ENCODE peak calls at places on chromosomes 12 and 14, in six cellular contexts. K is cardiac fibroblast, S is fibroblast of pulmonary artery, R is left ventricle myocardium inferior, A is right atrium auricular region, P is upper lobe of left lung. I is an unnamed sample.

GRCh38 chr14:51860836-51861583 is 598 bp downstream of the GNG2 start:
- DNase-seq in K (peak; percentile 32), S (peak; percentile 32), R (no peak), A (no peak), P (no peak), I (peak; percentile 59)

GRCh38 chr12:119744900-119745606 is 77.1 kb downstream of the PRKAB1 start:
- DNase-seq in K (no peak), S (no peak), R (no peak), A (no peak), P (no peak), I (no peak)

GRCh38 chr12:96308881-96309280 is 91.4 kb downstream of the CDK17 start:
- DNase-seq in K (peak; percentile 34), S (peak; percentile 47), R (no peak), A (no peak), P (no peak), I (no peak)

GRCh38 chr12:76026643-76027063 is 4.9 kb downstream of the PHLDA1 start:
- DNase-seq in K (peak; percentile 87), S (peak; percentile 89), R (no peak), A (no peak), P (no peak), I (peak; percentile 62)

GRCh38 chr12:106213721-106214121 is 34.1 kb downstream of the CKAP4 start:
- DNase-seq in K (no peak), S (no peak), R (no peak), A (no peak), P (no peak), I (no peak)

GRCh38 chr12:2606186-2606910 is 188.4 kb upstream of the FKBP4 start:
- DNase-seq in K (no peak), S (no peak), R (no peak), A (no peak), P (no peak), I (no peak)

GRCh38 chr14:53432378-53432802 is 279.3 kb upstream of the DDHD1 start:
- DNase-seq in K (peak; percentile 56), S (peak; percentile 55), R (no peak), A (no peak), P (no peak), I (peak; percentile 57)

GRCh38 chr12:49365542-49365941 is 1.7 kb upstream of the SPATS2 start:
- DNase-seq in K (peak; percentile 85), S (peak; percentile 55), R (no peak), A (no peak), P (no peak), I (peak; percentile 83)

GRCh38 chr12:52643233-52644077 is 8.6 kb downstream of the KRT2 start:
- DNase-seq in K (no peak), S (no peak), R (no peak), A (peak; percentile 40), P (peak; percentile 27), I (no peak)

GRCh38 chr14:94485944-94486841 is 10.2 kb upstream of the SERPINA9 start:
- DNase-seq in K (peak; percentile 57), S (peak; percentile 58), R (peak; percentile 27), A (no peak), P (peak; percentile 88), I (peak; percentile 34)

GRCh38 chr12:103771466-103771865 is 69.6 kb downstream of the NT5DC3 start:
- DNase-seq in K (peak; percentile 45), S (peak; percentile 66), R (no peak), A (no peak), P (no peak), I (peak; percentile 14)

GRCh38 chr14:50084666-50085065 is 31.7 kb downstream of the VCPKMT start:
- DNase-seq in K (no peak), S (no peak), R (no peak), A (no peak), P (no peak), I (no peak)

GRCh38 chr14:94562941-94563883 is 2.0 kb downstream of the SERPINA4 start:
- DNase-seq in K (no peak), S (no peak), R (no peak), A (no peak), P (peak; percentile 44), I (no peak)

GRCh38 chr12:10179871-10180270 is 1.0 kb downstream of the TMEM52B start:
- DNase-seq in K (no peak), S (no peak), R (no peak), A (no peak), P (no peak), I (peak; percentile 54)

GRCh38 chr12:10178766-10179165 is at the start of gene TMEM52B:
- DNase-seq in K (no peak), S (no peak), R (no peak), A (no peak), P (no peak), I (no peak)

GRCh38 chr12:10175849-10176641 is 2.8 kb upstream of the TMEM52B start:
- DNase-seq in K (no peak), S (no peak), R (no peak), A (no peak), P (no peak), I (peak; percentile 93)

GRCh38 chr12:10171954-10172353 is at the start of gene OLR1:
- DNase-seq in K (no peak), S (peak; percentile 23), R (no peak), A (no peak), P (no peak), I (peak; percentile 62)

GRCh38 chr12:10174986-10175614 is 3.2 kb upstream of the OLR1 start:
- DNase-seq in K (no peak), S (no peak), R (no peak), A (no peak), P (no peak), I (peak; percentile 55)
- H3K4me3 ChIP-seq in K (no peak overlapping the region), S (no peak overlapping the region), R (no peak overlapping the region), A (no peak overlapping the region), P (no peak overlapping the region), I (no peak overlapping the region)

GRCh38 chr12:11624126-11624525 is 25.3 kb upstream of the ETV6 start:
- DNase-seq in K (no peak), S (no peak), R (no peak), A (no peak), P (no peak), I (no peak)

GRCh38 chr12:11623382-11623781 is 26.1 kb upstream of the ETV6 start:
- DNase-seq in K (no peak), S (peak; percentile 14), R (no peak), A (no peak), P (no peak), I (peak; percentile 60)

GRCh38 chr12:11628353-11628752 is 21.1 kb upstream of the ETV6 start:
- DNase-seq in K (no peak), S (no peak), R (no peak), A (no peak), P (no peak), I (no peak)

GRCh38 chr12:11621797-11622423 is 27.6 kb upstream of the ETV6 start:
- DNase-seq in K (peak; percentile 51), S (peak; percentile 39), R (no peak), A (no peak), P (no peak), I (no peak)

GRCh38 chr12:11622774-11623375 is 26.6 kb upstream of the ETV6 start:
- DNase-seq in K (no peak), S (no peak), R (no peak), A (no peak), P (no peak), I (peak; percentile 22)
- TF ChIP-seq CTCF in K (peak; percentile 13), S (peak; percentile 26), R (no peak), A (no peak), P (peak; percentile 14), I (peak; percentile 19)

DNA sequence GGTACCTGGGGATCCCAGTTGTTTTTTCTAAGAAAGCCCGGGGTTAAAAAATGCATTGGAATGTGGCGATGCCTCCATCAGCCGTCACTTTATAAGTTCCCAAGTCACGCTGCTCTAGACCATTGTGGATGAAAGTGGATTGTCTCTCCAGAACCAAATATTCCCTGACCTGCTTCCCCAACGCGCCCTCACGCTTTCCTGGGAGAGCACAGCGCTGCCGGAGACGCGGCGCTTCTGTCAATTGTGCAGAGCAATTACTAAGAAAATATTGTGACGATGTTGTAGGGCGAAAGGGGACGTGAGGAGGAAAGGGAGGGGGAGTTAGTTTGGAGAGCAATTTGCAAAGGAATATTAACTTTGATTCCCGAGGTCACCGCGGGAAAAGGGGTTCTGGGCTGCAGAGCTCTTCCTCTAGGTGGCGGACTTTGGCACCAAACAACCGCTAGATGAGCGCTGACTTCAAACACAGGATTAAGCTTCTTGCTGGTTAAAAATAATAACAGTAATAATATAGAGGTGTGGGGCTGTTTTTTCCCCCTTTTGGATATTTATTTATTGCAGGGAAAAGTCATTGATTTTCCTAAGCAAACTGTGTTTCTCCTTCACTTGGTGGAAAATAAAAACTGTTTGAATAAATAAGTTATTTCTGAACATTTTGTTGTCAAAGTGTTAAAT is 9.6 kb upstream of the FOXG1 start:
- DNase-seq in K (peak; percentile 74), S (peak; percentile 72), R (no peak), A (no peak), P (no peak), I (peak; percentile 43)
- H3K4me3 ChIP-seq in K (no peak overlapping the region), S (no peak overlapping the region), R (no peak overlapping the region), A (no peak overlapping the region), P (no peak overlapping the region), I (no peak overlapping the region)

GRCh38 chr12:69585189-69586062 is at the start of gene CCT2:
- DNase-seq in K (peak; percentile 95), S (peak; percentile 96), R (peak; percentile 98), A (peak; percentile 97), P (peak; percentile 98), I (peak; percentile 88)

GRCh38 chr12:69580074-69580473 is 5.2 kb upstream of the CCT2 start:
- DNase-seq in K (no peak), S (no peak), R (no peak), A (no peak), P (no peak), I (no peak)

GRCh38 chr12:69579029-69579428 is 6.2 kb upstream of the CCT2 start:
- DNase-seq in K (no peak), S (no peak), R (no peak), A (no peak), P (no peak), I (no peak)

GRCh38 chr12:69578283-69578682 is 7.0 kb upstream of the CCT2 start:
- DNase-seq in K (no peak), S (no peak), R (no peak), A (no peak), P (no peak), I (no peak)

DNA sequence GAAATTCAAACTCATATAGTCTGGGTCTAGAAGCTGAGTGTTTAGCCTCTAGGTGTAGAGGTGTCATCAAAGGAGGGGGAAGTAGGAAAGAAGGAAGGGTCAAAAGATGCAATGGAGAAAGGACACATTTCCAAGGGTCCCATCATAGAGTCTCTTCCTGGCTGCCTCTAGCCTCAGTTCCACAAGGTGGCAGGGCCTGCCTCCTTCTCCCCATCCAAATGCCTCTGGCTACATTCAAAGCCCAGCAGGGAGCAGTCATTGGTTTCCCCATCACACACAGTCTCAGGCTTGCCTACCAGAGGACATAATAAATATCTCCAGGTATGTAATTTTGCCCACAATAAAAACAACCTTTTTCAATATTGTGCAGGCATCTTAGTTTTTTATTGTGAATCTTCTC is 2.1 kb upstream of the CCT2 start:
- DNase-seq in K (no peak), S (no peak), R (no peak), A (no peak), P (no peak), I (peak; percentile 33)
- TF ChIP-seq CTCF in K (peak; percentile 14), S (no peak), R (no peak), A (no peak), P (no peak), I (peak; percentile 23)

GRCh38 chr12:110563702-110564470 is 19.2 kb downstream of the PPTC7 start:
- DNase-seq in K (peak; percentile 62), S (peak; percentile 53), R (no peak), A (no peak), P (no peak), I (peak; percentile 25)
- H3K4me3 ChIP-seq in K (no peak overlapping the region), S (no peak overlapping the region), R (no peak overlapping the region), A (no peak overlapping the region), P (no peak overlapping the region), I (no peak overlapping the region)